ENCODE peak calls at places on chromosome 13, in eight cellular contexts. X is breast epithelium, N is aorta, Q is skeletal muscle cell, Z is BE2C, V is right lobe of liver, S is hepatocyte, A is A673. I is an unnamed sample.

GRCh38 chr13:41596190-41596589 is 138.8 kb downstream of the RGCC start:
- DNase-seq in X (no peak), N (no peak), Q (no peak), Z (no peak), V (no peak), S (no peak), A (no peak), I (no peak)

GRCh38 chr13:96052655-96053002 is 572 bp downstream of the UGGT2 start:
- DNase-seq in X (no peak), N (no peak), Q (peak; percentile 54), Z (no peak), V (no peak), S (peak; percentile 70), A (peak; percentile 58), I (no peak)

GRCh38 chr13:88937381-88937780 is 1266.2 kb downstream of the SLITRK5 start:
- DNase-seq in X (no peak), N (no peak), Q (no peak), Z (peak; percentile 15), V (no peak), S (no peak), A (no peak), I (no peak)

GRCh38 chr13:113664751-113665581 is 2.1 kb upstream of the GRK1 start:
- DNase-seq in X (no peak), N (peak; percentile 55), Q (no peak), Z (peak; percentile 8), V (peak; percentile 37), S (no peak), A (no peak), I (peak; percentile 42)

GRCh38 chr13:89726690-89727435 is 1620.6 kb upstream of the MIR17HG start:
- DNase-seq in X (no peak), N (no peak), Q (peak; percentile 83), Z (no peak), V (no peak), S (no peak), A (peak; percentile 17), I (no peak)

GRCh38 chr13:80265348-80265747 is 75.6 kb downstream of the SPRY2 start:
- DNase-seq in X (no peak), N (no peak), Q (no peak), Z (no peak), V (no peak), S (no peak), A (peak; percentile 45), I (no peak)

GRCh38 chr13:31198524-31198923 is 1.3 kb upstream of the B3GLCT start:
- DNase-seq in X (no peak), N (no peak), Q (no peak), Z (no peak), V (no peak), S (no peak), A (no peak), I (no peak)

GRCh38 chr13:61700663-61701062 is 285.0 kb upstream of the PCDH20 start:
- DNase-seq in X (no peak), N (no peak), Q (no peak), Z (no peak), V (no peak), S (no peak), A (no peak), I (no peak)

GRCh38 chr13:58712191-58712590 is 1080.6 kb downstream of the PCDH17 start:
- DNase-seq in X (no peak), N (no peak), Q (no peak), Z (no peak), V (no peak), S (no peak), A (no peak), I (no peak)

GRCh38 chr13:48078251-48078656 is 16.6 kb downstream of the MED4 start:
- DNase-seq in X (no peak), N (no peak), Q (no peak), Z (no peak), V (no peak), S (no peak), A (peak; percentile 4), I (peak; percentile 6)

GRCh38 chr13:40438999-40439797 is 227.2 kb downstream of the FOXO1 start:
- DNase-seq in X (no peak), N (no peak), Q (no peak), Z (no peak), V (no peak), S (peak; percentile 32), A (no peak), I (no peak)

GRCh38 chr13:113475911-113476310 is 14.6 kb downstream of the DCUN1D2 start:
- DNase-seq in X (no peak), N (no peak), Q (no peak), Z (no peak), V (no peak), S (no peak), A (no peak), I (no peak)

GRCh38 chr13:49248433-49249002 is 793 bp downstream of the CDADC1 start:
- DNase-seq in X (no peak), N (no peak), Q (no peak), Z (no peak), V (no peak), S (peak; percentile 6), A (peak; percentile 19), I (no peak)

GRCh38 chr13:31072041-31072440 is 89.7 kb downstream of the HSPH1 start:
- DNase-seq in X (no peak), N (no peak), Q (peak; percentile 19), Z (no peak), V (no peak), S (no peak), A (no peak), I (no peak)

GRCh38 chr13:46622013-46622917 is 69.3 kb downstream of the LRCH1 start:
- DNase-seq in X (no peak), N (no peak), Q (no peak), Z (no peak), V (no peak), S (no peak), A (peak; percentile 49), I (no peak)

GRCh38 chr13:101942535-101943157 is 459.2 kb downstream of the FGF14 start:
- DNase-seq in X (no peak), N (no peak), Q (no peak), Z (peak; percentile 63), V (no peak), S (no peak), A (peak; percentile 60), I (no peak)

GRCh38 chr13:19991531-19991930 is 33.0 kb downstream of the ZMYM2 start:
- DNase-seq in X (no peak), N (no peak), Q (no peak), Z (no peak), V (no peak), S (no peak), A (no peak), I (no peak)

GRCh38 chr13:48640767-48641166 is 13.0 kb upstream of the CYSLTR2 start:
- DNase-seq in X (no peak), N (no peak), Q (no peak), Z (no peak), V (no peak), S (no peak), A (no peak), I (no peak)

GRCh38 chr13:102680842-102681725 is 13.8 kb downstream of the METTL21C start:
- DNase-seq in X (no peak), N (no peak), Q (no peak), Z (no peak), V (no peak), S (no peak), A (no peak), I (no peak)

GRCh38 chr13:49356224-49356623 is 87.6 kb downstream of the CAB39L start:
- DNase-seq in X (no peak), N (no peak), Q (peak; percentile 80), Z (no peak), V (no peak), S (no peak), A (no peak), I (no peak)

GRCh38 chr13:73740681-73741080 is 393.5 kb downstream of the KLF12 start:
- DNase-seq in X (no peak), N (no peak), Q (peak; percentile 30), Z (no peak), V (no peak), S (no peak), A (peak; percentile 28), I (no peak)

GRCh38 chr13:68152414-68152813 is 922.3 kb upstream of the PCDH9 start:
- DNase-seq in X (no peak), N (no peak), Q (no peak), Z (no peak), V (no peak), S (no peak), A (no peak), I (no peak)

GRCh38 chr13:110617326-110618072 is 2.2 kb downstream of the NAXD start:
- DNase-seq in X (no peak), N (no peak), Q (peak; percentile 71), Z (no peak), V (no peak), S (peak; percentile 69), A (no peak), I (no peak)
- H3K4me3 ChIP-seq in X (no peak overlapping the region), N (no peak overlapping the region), Q (no peak overlapping the region), Z (no peak overlapping the region), V (peak overlapping the region; percentile 83), S (no peak overlapping the region), A (no peak overlapping the region), I (no peak overlapping the region)

GRCh38 chr13:106468207-106468606 is 67.3 kb downstream of the EFNB2 start:
- DNase-seq in X (no peak), N (no peak), Q (no peak), Z (no peak), V (no peak), S (no peak), A (no peak), I (no peak)
- H3K4me3 ChIP-seq in X (no peak overlapping the region), N (no peak overlapping the region), Q (no peak overlapping the region), Z (no peak overlapping the region), V (no peak overlapping the region), S (no peak overlapping the region), A (no peak overlapping the region), I (no peak overlapping the region)

DNA sequence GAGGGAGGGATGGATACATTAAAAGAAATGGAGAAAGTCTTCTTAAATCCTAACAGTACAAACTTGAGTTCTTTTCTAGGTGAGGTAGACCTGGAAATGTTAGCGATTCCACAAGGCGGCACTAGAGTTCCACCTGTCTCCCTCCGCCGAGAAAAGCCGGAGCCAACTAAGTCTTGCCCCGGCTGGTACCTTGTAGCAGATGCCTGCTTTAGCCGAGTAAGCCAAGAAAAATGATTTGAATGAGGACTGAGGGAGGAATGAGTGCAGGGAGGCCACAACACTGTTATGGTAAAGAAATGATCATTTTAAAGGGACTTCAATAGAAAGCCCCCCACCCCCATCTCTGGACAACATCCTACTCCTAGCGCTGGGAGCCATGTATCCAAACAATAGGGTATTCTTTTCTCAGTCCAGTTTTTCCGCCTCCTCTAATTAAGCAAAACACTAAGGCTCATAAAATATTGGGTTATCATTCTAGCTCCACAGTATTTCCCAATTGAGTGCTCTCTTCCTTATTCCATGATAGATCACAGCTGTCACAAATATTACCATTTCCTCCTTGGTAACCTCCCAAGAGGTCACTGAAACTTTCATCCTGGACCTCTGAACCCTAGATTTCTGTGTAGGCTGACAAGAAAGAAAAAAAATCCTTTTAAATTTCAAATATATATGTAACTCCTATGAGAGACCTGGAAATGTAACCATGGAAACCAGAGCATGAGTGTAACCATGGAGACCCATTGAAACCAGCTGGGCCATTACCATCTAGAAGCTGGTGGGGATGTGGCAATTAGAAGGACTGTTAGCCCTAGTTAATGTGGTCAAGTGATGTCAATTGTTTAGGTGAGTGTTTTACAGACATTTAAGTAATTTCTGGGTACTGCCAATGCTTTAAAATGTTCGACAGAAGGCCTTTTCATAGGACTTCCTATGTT is 58.3 kb downstream of the GPALPP1 start:
- DNase-seq in X (peak; percentile 73), N (peak; percentile 84), Q (peak; percentile 38), Z (peak; percentile 80), V (peak; percentile 61), S (peak; percentile 89), A (peak; percentile 88), I (peak; percentile 81)
- H3K4me3 ChIP-seq in X (peak overlapping the region; percentile 30), N (no peak overlapping the region), Q (peak overlapping the region; percentile 58), Z (peak overlapping the region; percentile 68), V (peak overlapping the region; percentile 52), S (peak overlapping the region; percentile 30), A (peak overlapping the region; percentile 52), I (no peak overlapping the region)

GRCh38 chr13:33228645-33229445 is 56.7 kb downstream of the STARD13 start:
- DNase-seq in X (no peak), N (no peak), Q (no peak), Z (no peak), V (no peak), S (peak; percentile 53), A (peak; percentile 73), I (no peak)
- H3K4me3 ChIP-seq in X (no peak overlapping the region), N (no peak overlapping the region), Q (no peak overlapping the region), Z (no peak overlapping the region), V (no peak overlapping the region), S (no peak overlapping the region), A (no peak overlapping the region), I (no peak overlapping the region)